ENCODE peak calls at places on chromosomes 13 and 19, in five cellular contexts. W, V, J, C and I are unnamed samples.

GRCh38 chr19:3080281-3080680 is 13.9 kb upstream of the GNA11 start:
- DNase-seq in V (no peak), C (no peak), W (no peak), J (no peak), I (no peak)

GRCh38 chr13:111272117-111272516 is 48.3 kb upstream of the TEX29 start:
- DNase-seq in J (no peak), V (no peak), W (no peak), C (no peak), I (no peak)

GRCh38 chr13:94825507-94825906 is 113.2 kb upstream of the SOX21 start:
- DNase-seq in J (no peak), W (no peak), V (peak; percentile 54), C (peak; percentile 25), I (no peak)

GRCh38 chr19:4911314-4911713 is 2.0 kb downstream of the UHRF1 start:
- DNase-seq in V (no peak), C (no peak), J (no peak), W (no peak), I (no peak)

GRCh38 chr13:99327133-99327532 is 19.9 kb upstream of the GPR183 start:
- DNase-seq in J (no peak), V (no peak), W (no peak), C (no peak), I (no peak)

GRCh38 chr13:24063281-24063851 is 97.2 kb upstream of the SPATA13 start:
- DNase-seq in C (no peak), J (no peak), W (no peak), V (peak; percentile 38), I (no peak)

GRCh38 chr19:4316940-4317339 is 12.5 kb downstream of the FSD1 start:
- DNase-seq in V (no peak), W (no peak), J (no peak), C (no peak), I (no peak)

GRCh38 chr13:67120872-67121531 is 109.1 kb downstream of the PCDH9 start:
- DNase-seq in J (no peak), W (no peak), V (no peak), C (no peak), I (no peak)

GRCh38 chr19:42226886-42227285 is 6.8 kb downstream of the ZNF526 start:
- DNase-seq in V (no peak), J (no peak), C (no peak), W (no peak), I (no peak)

GRCh38 chr13:66860868-66861447 is 369.2 kb downstream of the PCDH9 start:
- DNase-seq in V (no peak), C (no peak), W (no peak), J (no peak), I (no peak)

GRCh38 chr19:38204096-38204495 is 19.9 kb downstream of the DPF1 start:
- DNase-seq in V (no peak), J (no peak), C (no peak), W (no peak), I (no peak)

GRCh38 chr19:33462112-33462726 is 59.4 kb downstream of the PEPD start:
- DNase-seq in J (no peak), C (no peak), V (no peak), W (no peak), I (no peak)

GRCh38 chr13:112254061-112254818 is 121.9 kb upstream of the SPACA7 start:
- DNase-seq in C (no peak), J (no peak), V (no peak), W (no peak), I (no peak)

GRCh38 chr13:52156724-52157251 is 2.6 kb downstream of the NEK3 start:
- DNase-seq in J (no peak), V (no peak), W (no peak), C (no peak), I (no peak)

GRCh38 chr19:42553292-42554045 is 25.2 kb upstream of the CEACAM1 start:
- DNase-seq in W (no peak), V (peak; percentile 30), J (no peak), C (no peak), I (no peak)

GRCh38 chr13:80830431-80830830 is 489.5 kb upstream of the SPRY2 start:
- DNase-seq in V (no peak), W (no peak), J (no peak), C (peak; percentile 78), I (no peak)

GRCh38 chr19:16509141-16510061 is 13.2 kb downstream of the C19orf44 start:
- DNase-seq in J (no peak), V (peak; percentile 44), C (no peak), W (no peak), I (no peak)

GRCh38 chr13:48710160-48710559 is 56.4 kb downstream of the CYSLTR2 start:
- DNase-seq in C (no peak), V (no peak), J (no peak), W (no peak), I (no peak)

GRCh38 chr13:53854321-53854720 is 825.7 kb downstream of the OLFM4 start:
- DNase-seq in C (no peak), W (no peak), J (no peak), V (no peak), I (no peak)

GRCh38 chr13:50230365-50230978 is 215.2 kb downstream of the KCNRG start:
- DNase-seq in V (no peak), W (no peak), J (no peak), C (no peak), I (no peak)

GRCh38 chr13:111508902-111509509 is 188.6 kb downstream of the TEX29 start:
- DNase-seq in C (no peak), W (no peak), V (no peak), J (no peak), I (no peak)

GRCh38 chr13:97028441-97029299 is 34.4 kb upstream of the OXGR1 start:
- DNase-seq in J (peak; percentile 21), C (peak; percentile 71), V (peak; percentile 33), W (no peak), I (peak; percentile 35)

GRCh38 chr13:38394777-38395504 is 45.3 kb downstream of the UFM1 start:
- DNase-seq in J (no peak), C (no peak), V (no peak), W (no peak), I (no peak)

GRCh38 chr19:53195265-53195879 is 2.2 kb upstream of the ZNF665 start:
- DNase-seq in V (peak; percentile 72), W (peak; percentile 41), C (peak; percentile 82), J (peak; percentile 48), I (peak; percentile 88)

GRCh38 chr13:43405457-43405856 is 381.3 kb downstream of the ENOX1 start:
- DNase-seq in J (no peak), V (no peak), C (no peak), W (no peak), I (no peak)

GRCh38 chr13:98792321-98792720 is 39.8 kb upstream of the SLC15A1 start:
- DNase-seq in V (no peak), J (no peak), W (no peak), C (no peak), I (no peak)

GRCh38 chr13:112683581-112683980 is 6.3 kb upstream of the ATP11A start:
- DNase-seq in V (no peak), W (no peak), C (no peak), J (no peak), I (no peak)

GRCh38 chr13:34358811-34359513 is 541.0 kb downstream of the RFC3 start:
- DNase-seq in J (no peak), V (no peak), C (no peak), W (no peak), I (no peak)

GRCh38 chr19:44607049-44607448 is 6.3 kb upstream of the IGSF23 start:
- DNase-seq in W (no peak), J (no peak), C (no peak), V (no peak), I (no peak)

GRCh38 chr19:16456652-16457194 is 15.0 kb downstream of the EPS15L1 start:
- DNase-seq in V (no peak), J (no peak), W (no peak), C (no peak), I (no peak)

GRCh38 chr19:35223084-35223790 is 5.3 kb downstream of the FAM187B start:
- DNase-seq in V (no peak), W (no peak), C (no peak), J (no peak), I (no peak)

DNA sequence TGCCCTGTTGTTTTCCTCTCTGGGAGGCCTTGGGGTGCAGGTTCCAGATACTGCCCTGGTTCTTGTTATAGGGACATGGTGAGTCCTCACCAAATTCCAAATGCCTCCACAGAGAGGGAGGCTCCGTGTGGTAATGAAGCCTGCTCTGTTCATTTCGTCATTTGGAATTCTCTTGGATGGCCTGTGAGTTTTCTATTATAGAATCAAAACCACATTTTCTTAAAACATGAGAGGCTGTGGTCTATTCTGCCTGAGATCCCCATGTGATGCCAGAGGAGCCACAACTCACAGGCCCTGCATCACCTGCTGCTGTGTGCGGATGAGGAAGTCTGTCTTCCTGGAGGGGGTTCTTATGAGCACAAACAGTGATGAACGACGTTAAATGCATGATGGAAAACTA is 264.4 kb downstream of the UQCRFS1 start:
- DNase-seq in V (no peak), W (no peak), J (no peak), C (no peak), I (no peak)
- H3K4me1 ChIP-seq in V (no peaks in the 10 kb centered on the region), W (no peaks in the 10 kb centered on the region), J (no peaks in the 10 kb centered on the region), C (no peaks in the 10 kb centered on the region), I (no peaks in the 10 kb centered on the region)

GRCh38 chr19:12145348-12145747 is 5.2 kb upstream of the ZNF20 start:
- DNase-seq in C (no peak), V (no peak), W (no peak), J (no peak), I (no peak)
- H3K4me1 ChIP-seq in C (peaks cover 11% of the 10 kb centered on the region), V (peaks cover 11% of the 10 kb centered on the region), W (peaks cover 8% of the 10 kb centered on the region), J (peaks cover 12% of the 10 kb centered on the region), I (peaks cover 5% of the 10 kb centered on the region)

GRCh38 chr19:1239796-1240737 is 1.5 kb upstream of the ATP5F1D start:
- DNase-seq in V (peak; percentile 90), W (peak; percentile 91), C (peak; percentile 79), J (peak; percentile 94), I (no peak)
- H3K4me1 ChIP-seq in V (peaks cover 75% of the 10 kb centered on the region), W (peaks cover 39% of the 10 kb centered on the region), C (peaks cover 61% of the 10 kb centered on the region), J (peaks cover 49% of the 10 kb centered on the region), I (peaks cover 32% of the 10 kb centered on the region)

GRCh38 chr19:29783627-29784190 is 28.1 kb upstream of the CCNE1 start:
- DNase-seq in C (no peak), V (no peak), J (no peak), W (no peak), I (no peak)

GRCh38 chr19:29784598-29785223 is 27.1 kb upstream of the CCNE1 start:
- DNase-seq in V (no peak), C (no peak), W (no peak), J (no peak), I (no peak)

GRCh38 chr19:29789007-29789406 is 22.8 kb upstream of the CCNE1 start:
- DNase-seq in V (no peak), J (no peak), C (no peak), W (no peak), I (no peak)

GRCh38 chr19:29785360-29785759 is 26.4 kb upstream of the CCNE1 start:
- DNase-seq in V (no peak), W (no peak), J (no peak), C (no peak), I (no peak)

GRCh38 chr19:29785955-29786589 is 25.7 kb upstream of the CCNE1 start:
- DNase-seq in V (no peak), C (no peak), J (no peak), W (no peak), I (no peak)
- H3K4me1 ChIP-seq in V (no peaks in the 10 kb centered on the region), C (no peaks in the 10 kb centered on the region), J (no peaks in the 10 kb centered on the region), W (no peaks in the 10 kb centered on the region), I (no peaks in the 10 kb centered on the region)

GRCh38 chr19:14503285-14503684 is 7.4 kb upstream of the GIPC1 start:
- DNase-seq in V (no peak), C (no peak), W (no peak), J (no peak), I (no peak)
- H3K4me1 ChIP-seq in V (no peaks in the 10 kb centered on the region), C (peaks cover 10% of the 10 kb centered on the region), W (peaks cover 31% of the 10 kb centered on the region), J (peaks cover 45% of the 10 kb centered on the region), I (peaks cover 8% of the 10 kb centered on the region)